ENCODE peak calls at places on chromosomes 1 and 21, in four cellular contexts. One of them, this sample, is unnamed.

GRCh38 chr1:197919523-197920301 is 2.5 kb downstream of the LHX9 start:
- DNase-seq in tibial artery: no peak
- DNase-seq in colonic mucosa: no peak
- DNase-seq in sigmoid colon: no peak
- DNase-seq in this sample: no peak

GRCh38 chr1:196558424-196558823 is 49.8 kb downstream of the KCNT2 start:
- DNase-seq in tibial artery: no peak
- DNase-seq in colonic mucosa: no peak
- DNase-seq in sigmoid colon: no peak
- DNase-seq in this sample: no peak

GRCh38 chr1:32920833-32921232 is 19.6 kb upstream of the TMEM54 start:
- DNase-seq in tibial artery: peak
- DNase-seq in colonic mucosa: no peak
- DNase-seq in sigmoid colon: no peak
- DNase-seq in this sample: no peak

GRCh38 chr1:101207891-101208290 is 28.9 kb upstream of the S1PR1 start:
- DNase-seq in tibial artery: no peak
- DNase-seq in colonic mucosa: no peak
- DNase-seq in sigmoid colon: no peak
- DNase-seq in this sample: no peak

GRCh38 chr1:86018311-86018923 is 138.2 kb downstream of the COL24A1 start:
- DNase-seq in tibial artery: no peak
- DNase-seq in colonic mucosa: no peak
- DNase-seq in sigmoid colon: no peak
- DNase-seq in this sample: no peak

GRCh38 chr1:161381707-161382106 is 14.0 kb upstream of the CFAP126 start:
- DNase-seq in tibial artery: no peak
- DNase-seq in colonic mucosa: no peak
- DNase-seq in sigmoid colon: no peak
- DNase-seq in this sample: no peak

GRCh38 chr1:34597877-34598514 is 156.9 kb upstream of the GJB5 start:
- DNase-seq in tibial artery: no peak
- DNase-seq in colonic mucosa: peak
- DNase-seq in sigmoid colon: no peak
- DNase-seq in this sample: peak

GRCh38 chr21:41133896-41134522 is 34.0 kb upstream of the BACE2 start:
- DNase-seq in tibial artery: no peak
- DNase-seq in colonic mucosa: no peak
- DNase-seq in sigmoid colon: no peak
- DNase-seq in this sample: no peak

GRCh38 chr21:38531610-38532009 is 33.3 kb upstream of the ERG start:
- DNase-seq in tibial artery: peak
- DNase-seq in colonic mucosa: no peak
- DNase-seq in sigmoid colon: peak
- DNase-seq in this sample: no peak

GRCh38 chr1:53408755-53409129 is 50.5 kb upstream of the DMRTB1 start:
- DNase-seq in tibial artery: no peak
- DNase-seq in colonic mucosa: no peak
- DNase-seq in sigmoid colon: peak
- DNase-seq in this sample: no peak

GRCh38 chr1:56577859-56578663 is 1.3 kb downstream of the PLPP3 start:
- DNase-seq in tibial artery: peak
- DNase-seq in colonic mucosa: peak
- DNase-seq in sigmoid colon: peak
- DNase-seq in this sample: peak

GRCh38 chr1:210292276-210292851 is 36.3 kb upstream of the HHAT start:
- DNase-seq in tibial artery: peak
- DNase-seq in colonic mucosa: peak
- DNase-seq in sigmoid colon: peak
- DNase-seq in this sample: peak

GRCh38 chr1:93680121-93681094 is 1.2 kb downstream of the BCAR3 start:
- DNase-seq in tibial artery: peak
- DNase-seq in colonic mucosa: peak
- DNase-seq in sigmoid colon: peak
- DNase-seq in this sample: peak

GRCh38 chr1:234704106-234704887 is 94.3 kb upstream of the IRF2BP2 start:
- DNase-seq in tibial artery: no peak
- DNase-seq in colonic mucosa: peak
- DNase-seq in sigmoid colon: peak
- DNase-seq in this sample: peak

GRCh38 chr21:17371470-17371869 is 141.4 kb upstream of the CXADR start:
- DNase-seq in tibial artery: no peak
- DNase-seq in colonic mucosa: no peak
- DNase-seq in sigmoid colon: no peak
- DNase-seq in this sample: no peak

GRCh38 chr1:180917306-180918065 is 4.8 kb downstream of the KIAA1614 start:
- DNase-seq in tibial artery: no peak
- DNase-seq in colonic mucosa: no peak
- DNase-seq in sigmoid colon: no peak
- DNase-seq in this sample: no peak

GRCh38 chr1:81679972-81680371 is 120.8 kb upstream of the ADGRL2 start:
- DNase-seq in tibial artery: no peak
- DNase-seq in colonic mucosa: no peak
- DNase-seq in sigmoid colon: peak
- DNase-seq in this sample: no peak

GRCh38 chr21:46054031-46054430 is 43.9 kb upstream of the COL6A2 start:
- DNase-seq in tibial artery: no peak
- DNase-seq in colonic mucosa: no peak
- DNase-seq in sigmoid colon: peak
- DNase-seq in this sample: no peak

GRCh38 chr1:183374825-183375224 is 43.4 kb downstream of the NMNAT2 start:
- DNase-seq in tibial artery: no peak
- DNase-seq in colonic mucosa: no peak
- DNase-seq in sigmoid colon: no peak
- DNase-seq in this sample: no peak

GRCh38 chr1:51715369-51715768 is 98.5 kb downstream of the OSBPL9 start:
- DNase-seq in tibial artery: no peak
- DNase-seq in colonic mucosa: no peak
- DNase-seq in sigmoid colon: no peak
- DNase-seq in this sample: no peak

GRCh38 chr1:51717842-51718241 is 101.0 kb downstream of the OSBPL9 start:
- DNase-seq in tibial artery: no peak
- DNase-seq in colonic mucosa: no peak
- DNase-seq in sigmoid colon: no peak
- DNase-seq in this sample: no peak

GRCh38 chr1:51724797-51725196 is 107.9 kb downstream of the OSBPL9 start:
- DNase-seq in tibial artery: no peak
- DNase-seq in colonic mucosa: no peak
- DNase-seq in sigmoid colon: no peak
- DNase-seq in this sample: no peak

GRCh38 chr1:51714374-51715019 is 97.6 kb downstream of the OSBPL9 start:
- DNase-seq in tibial artery: no peak
- DNase-seq in colonic mucosa: no peak
- DNase-seq in sigmoid colon: no peak
- DNase-seq in this sample: no peak

GRCh38 chr1:51719146-51719545 is 102.3 kb downstream of the OSBPL9 start:
- DNase-seq in tibial artery: no peak
- DNase-seq in colonic mucosa: no peak
- DNase-seq in sigmoid colon: no peak
- DNase-seq in this sample: no peak
- TF ChIP-seq CTCF in tibial artery: no peak
- TF ChIP-seq CTCF in colonic mucosa: no peak
- TF ChIP-seq CTCF in sigmoid colon: no peak
- TF ChIP-seq CTCF in this sample: no peak

DNA sequence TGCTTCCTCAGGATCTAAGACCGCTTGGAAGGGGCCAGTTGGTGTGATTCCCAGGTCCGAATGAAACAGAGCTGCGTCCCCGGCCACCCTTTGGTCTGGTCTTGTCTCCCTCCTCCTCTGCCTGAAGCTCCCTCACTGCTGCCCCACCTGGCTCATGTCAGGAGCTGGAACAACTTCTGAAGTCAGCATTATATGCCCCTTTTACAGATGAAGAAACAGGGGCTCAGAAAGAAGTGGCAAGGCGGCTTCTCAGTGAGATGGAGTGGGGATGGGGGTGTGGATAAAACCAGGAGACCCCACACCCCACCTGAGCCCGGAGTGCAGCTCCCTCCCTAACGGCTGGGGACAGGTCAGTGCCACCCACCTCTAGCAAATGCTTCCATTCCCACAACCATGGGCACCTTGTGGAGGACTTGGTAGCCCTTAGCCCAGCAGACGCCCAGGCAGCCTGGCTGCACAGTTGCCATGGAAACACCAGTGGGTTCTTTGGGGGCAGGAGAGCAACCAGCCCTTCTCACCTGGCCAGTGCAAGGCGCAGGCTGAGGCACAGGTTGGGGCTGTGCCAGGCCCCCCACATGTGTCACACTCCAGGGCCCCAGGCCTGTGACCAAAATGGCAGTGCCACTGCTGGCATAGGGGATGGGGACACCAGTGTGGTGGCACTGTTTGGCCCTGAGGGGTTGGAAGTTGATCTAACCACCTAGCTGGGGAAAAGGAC is 31.9 kb upstream of the ECE1 start:
- DNase-seq in tibial artery: peak
- DNase-seq in colonic mucosa: no peak
- DNase-seq in sigmoid colon: peak
- DNase-seq in this sample: no peak
- H3K27ac ChIP-seq in tibial artery: peak
- H3K27ac ChIP-seq in colonic mucosa: peak
- H3K27ac ChIP-seq in sigmoid colon: peak
- H3K27ac ChIP-seq in this sample: peak

GRCh38 chr1:143721024-143721373 is 250.8 kb downstream of the FAM72C start:
- DNase-seq in tibial artery: no peak
- DNase-seq in colonic mucosa: no peak
- DNase-seq in sigmoid colon: no peak
- DNase-seq in this sample: no peak

GRCh38 chr1:143720087-143721023 is 251.4 kb downstream of the FAM72C start:
- DNase-seq in tibial artery: no peak
- DNase-seq in colonic mucosa: peak
- DNase-seq in sigmoid colon: peak
- DNase-seq in this sample: no peak

GRCh38 chr1:143718524-143718923 is 253.3 kb downstream of the FAM72C start:
- DNase-seq in tibial artery: no peak
- DNase-seq in colonic mucosa: no peak
- DNase-seq in sigmoid colon: no peak
- DNase-seq in this sample: no peak

GRCh38 chr1:143717434-143717833 is 254.4 kb downstream of the FAM72C start:
- DNase-seq in tibial artery: no peak
- DNase-seq in colonic mucosa: no peak
- DNase-seq in sigmoid colon: no peak
- DNase-seq in this sample: no peak

DNA sequence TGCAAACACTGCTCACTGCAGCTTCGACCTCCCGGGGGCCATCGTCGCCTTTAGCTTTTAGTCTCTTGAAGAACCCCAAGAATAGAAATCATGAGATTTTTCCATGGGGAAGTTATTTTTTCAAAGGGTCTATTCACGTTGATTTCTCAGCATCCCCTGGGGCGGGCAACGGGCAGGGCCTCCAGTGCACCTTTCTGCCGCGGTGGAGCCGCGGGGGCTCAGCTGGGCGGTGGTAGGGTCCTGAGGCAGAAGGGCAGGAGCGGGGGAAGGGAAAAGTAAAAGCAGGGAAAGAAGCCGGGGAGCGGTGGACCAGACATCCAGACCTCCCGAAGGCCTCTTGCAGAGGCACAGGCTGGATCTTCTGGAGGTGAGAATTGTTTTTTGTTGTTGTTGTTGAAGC is 253.8 kb downstream of the FAM72C start:
- DNase-seq in tibial artery: no peak
- DNase-seq in colonic mucosa: no peak
- DNase-seq in sigmoid colon: no peak
- DNase-seq in this sample: no peak
- TF ChIP-seq CTCF in tibial artery: no peak
- TF ChIP-seq CTCF in colonic mucosa: no peak
- TF ChIP-seq CTCF in sigmoid colon: no peak
- TF ChIP-seq CTCF in this sample: no peak

GRCh38 chr1:40092241-40092640 is 4.8 kb downstream of the PPT1 start:
- DNase-seq in tibial artery: no peak
- DNase-seq in colonic mucosa: no peak
- DNase-seq in sigmoid colon: no peak
- DNase-seq in this sample: no peak

GRCh38 chr1:40092811-40093617 is 4.0 kb downstream of the PPT1 start:
- DNase-seq in tibial artery: no peak
- DNase-seq in colonic mucosa: no peak
- DNase-seq in sigmoid colon: no peak
- DNase-seq in this sample: no peak

GRCh38 chr1:40094481-40095110 is 2.5 kb downstream of the PPT1 start:
- DNase-seq in tibial artery: no peak
- DNase-seq in colonic mucosa: no peak
- DNase-seq in sigmoid colon: no peak
- DNase-seq in this sample: no peak

GRCh38 chr1:40096646-40096976 is 441 bp downstream of the PPT1 start:
- DNase-seq in tibial artery: no peak
- DNase-seq in colonic mucosa: no peak
- DNase-seq in sigmoid colon: no peak
- DNase-seq in this sample: no peak

DNA sequence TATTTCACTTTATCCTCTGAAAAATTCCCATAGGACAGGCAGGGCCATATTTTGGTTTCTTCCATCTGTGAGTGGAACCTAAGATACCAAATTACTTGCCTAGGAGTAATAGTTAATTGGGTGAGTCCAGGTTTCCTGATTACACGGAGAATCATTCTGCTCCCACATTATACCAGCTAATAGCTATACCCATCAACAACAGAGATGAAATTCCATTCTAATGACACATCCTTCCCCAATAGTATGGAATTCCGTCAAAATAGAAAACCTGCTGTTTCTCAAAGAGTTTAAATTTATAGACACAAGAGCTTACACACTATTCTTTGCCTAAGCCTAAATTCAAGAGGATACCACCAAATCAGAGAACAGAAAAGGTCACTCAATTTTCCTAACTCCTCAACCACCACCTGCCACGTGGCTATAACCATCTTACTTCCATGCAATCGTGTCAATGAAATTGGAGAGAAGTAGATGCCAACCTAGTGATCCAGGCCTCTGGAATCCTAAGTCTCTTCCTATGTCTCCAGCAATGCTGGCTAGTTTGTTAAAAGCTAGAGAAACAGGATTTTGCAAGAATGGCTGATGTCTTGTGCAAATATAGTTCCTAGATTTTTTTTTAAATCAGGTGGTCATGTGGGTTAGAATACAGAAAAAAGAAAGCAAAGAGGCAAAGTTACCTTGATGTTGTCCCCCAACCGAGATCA is 6.2 kb downstream of the PPT1 start:
- DNase-seq in tibial artery: no peak
- DNase-seq in colonic mucosa: no peak
- DNase-seq in sigmoid colon: no peak
- DNase-seq in this sample: no peak
- H3K27ac ChIP-seq in tibial artery: no peak
- H3K27ac ChIP-seq in colonic mucosa: no peak
- H3K27ac ChIP-seq in sigmoid colon: no peak
- H3K27ac ChIP-seq in this sample: no peak

This sample was measured in breast epithelium.